ENCODE peak calls at places on chromosomes 12 and 14, in five cellular contexts. One of them, this sample, is unnamed.

GRCh38 chr12:1413930-1414329 is 180.5 kb downstream of the FBXL14 start:
- DNase-seq in SK-N-SH: no peak
- DNase-seq in HepG2: no peak
- DNase-seq in K562: no peak
- DNase-seq in GM12878: no peak
- DNase-seq in this sample: no peak

GRCh38 chr12:132937476-132937875 is 18.6 kb downstream of the ZNF605 start:
- DNase-seq in HepG2: no peak
- DNase-seq in GM12878: no peak
- DNase-seq in SK-N-SH: no peak
- DNase-seq in K562: no peak
- DNase-seq in this sample: no peak

GRCh38 chr12:60197589-60197988 is 601.8 kb downstream of the SLC16A7 start:
- DNase-seq in SK-N-SH: no peak
- DNase-seq in GM12878: no peak
- DNase-seq in K562: no peak
- DNase-seq in HepG2: no peak
- DNase-seq in this sample: no peak

GRCh38 chr12:111201495-111202236 is 167.2 kb downstream of the PHETA1 start:
- DNase-seq in GM12878: no peak
- DNase-seq in K562: no peak
- DNase-seq in SK-N-SH: no peak
- DNase-seq in HepG2: no peak
- DNase-seq in this sample: no peak

GRCh38 chr12:1529862-1530591 is 64.4 kb downstream of the FBXL14 start:
- DNase-seq in HepG2: no peak
- DNase-seq in GM12878: no peak
- DNase-seq in SK-N-SH: peak; percentile 81
- DNase-seq in K562: peak; percentile 40
- DNase-seq in this sample: no peak

GRCh38 chr14:75497191-75497590 is 25.1 kb upstream of the BATF start:
- DNase-seq in HepG2: no peak
- DNase-seq in K562: peak; percentile 18
- DNase-seq in SK-N-SH: no peak
- DNase-seq in GM12878: no peak
- DNase-seq in this sample: no peak

GRCh38 chr12:28340261-28340660 is 150.0 kb downstream of the CCDC91 start:
- DNase-seq in K562: no peak
- DNase-seq in SK-N-SH: no peak
- DNase-seq in GM12878: no peak
- DNase-seq in HepG2: no peak
- DNase-seq in this sample: no peak

GRCh38 chr12:24425601-24425970 is 476.1 kb upstream of the SOX5 start:
- DNase-seq in HepG2: no peak
- DNase-seq in K562: no peak
- DNase-seq in GM12878: no peak
- DNase-seq in SK-N-SH: no peak
- DNase-seq in this sample: no peak

GRCh38 chr12:53825246-53826081 is 73.7 kb upstream of the CISTR start:
- DNase-seq in K562: no peak
- DNase-seq in GM12878: no peak
- DNase-seq in SK-N-SH: no peak
- DNase-seq in HepG2: peak; percentile 99
- DNase-seq in this sample: peak; percentile 96

GRCh38 chr14:24605435-24606190 is 3.9 kb downstream of the GZMH start:
- DNase-seq in GM12878: no peak
- DNase-seq in HepG2: peak; percentile 54
- DNase-seq in SK-N-SH: peak; percentile 48
- DNase-seq in K562: peak; percentile 33
- DNase-seq in this sample: peak; percentile 23

GRCh38 chr12:6096527-6096926 is 27.9 kb downstream of the VWF start:
- DNase-seq in GM12878: no peak
- DNase-seq in K562: no peak
- DNase-seq in SK-N-SH: no peak
- DNase-seq in HepG2: no peak
- DNase-seq in this sample: no peak

GRCh38 chr12:90963946-90964345 is 9.0 kb upstream of the CCER1 start:
- DNase-seq in GM12878: no peak
- DNase-seq in HepG2: no peak
- DNase-seq in SK-N-SH: no peak
- DNase-seq in K562: no peak
- DNase-seq in this sample: no peak

GRCh38 chr12:25830456-25830855 is 128.0 kb upstream of the RASSF8 start:
- DNase-seq in GM12878: no peak
- DNase-seq in K562: no peak
- DNase-seq in SK-N-SH: no peak
- DNase-seq in HepG2: no peak
- DNase-seq in this sample: no peak

GRCh38 chr12:58916891-58917570 is 3.3 kb downstream of the LRIG3 start:
- DNase-seq in K562: no peak
- DNase-seq in SK-N-SH: no peak
- DNase-seq in HepG2: no peak
- DNase-seq in GM12878: no peak
- DNase-seq in this sample: no peak

GRCh38 chr12:75725505-75726120 is 214.2 kb upstream of the KRR1 start:
- DNase-seq in GM12878: no peak
- DNase-seq in SK-N-SH: no peak
- DNase-seq in HepG2: no peak
- DNase-seq in K562: peak; percentile 25
- DNase-seq in this sample: peak; percentile 80

GRCh38 chr14:58628381-58628780 is 9.4 kb upstream of the DACT1 start:
- DNase-seq in GM12878: no peak
- DNase-seq in SK-N-SH: no peak
- DNase-seq in K562: no peak
- DNase-seq in HepG2: no peak
- DNase-seq in this sample: no peak

GRCh38 chr12:101243616-101244015 is 33.6 kb upstream of the SLC5A8 start:
- DNase-seq in GM12878: no peak
- DNase-seq in HepG2: no peak
- DNase-seq in SK-N-SH: no peak
- DNase-seq in K562: no peak
- DNase-seq in this sample: no peak

GRCh38 chr12:106135781-106136180 is 3.0 kb downstream of the NUAK1 start:
- DNase-seq in SK-N-SH: no peak
- DNase-seq in HepG2: no peak
- DNase-seq in GM12878: no peak
- DNase-seq in K562: no peak
- DNase-seq in this sample: peak; percentile 43

GRCh38 chr14:77579760-77580159 is 36.7 kb downstream of the SPTLC2 start:
- DNase-seq in K562: no peak
- DNase-seq in SK-N-SH: no peak
- DNase-seq in GM12878: no peak
- DNase-seq in HepG2: no peak
- DNase-seq in this sample: no peak

GRCh38 chr14:71183856-71184255 is 276.6 kb downstream of the PCNX1 start:
- DNase-seq in HepG2: no peak
- DNase-seq in K562: no peak
- DNase-seq in SK-N-SH: peak; percentile 47
- DNase-seq in GM12878: no peak
- DNase-seq in this sample: no peak

GRCh38 chr12:53664191-53664590 is 11.7 kb downstream of the ATP5MC2 start:
- DNase-seq in GM12878: no peak
- DNase-seq in HepG2: no peak
- DNase-seq in K562: no peak
- DNase-seq in SK-N-SH: no peak
- DNase-seq in this sample: no peak

GRCh38 chr12:31246470-31246850 is 79.5 kb downstream of the SINHCAF start:
- DNase-seq in GM12878: no peak
- DNase-seq in HepG2: no peak
- DNase-seq in SK-N-SH: no peak
- DNase-seq in K562: no peak
- DNase-seq in this sample: no peak

GRCh38 chr14:21136024-21136423 is 19.8 kb downstream of the OR5AU1 start:
- DNase-seq in HepG2: peak; percentile 35
- DNase-seq in GM12878: no peak
- DNase-seq in K562: no peak
- DNase-seq in SK-N-SH: peak; percentile 51
- DNase-seq in this sample: peak; percentile 50

GRCh38 chr14:60349663-60350365 is 100.8 kb downstream of the PPM1A start:
- DNase-seq in SK-N-SH: peak; percentile 45
- DNase-seq in GM12878: no peak
- DNase-seq in HepG2: peak; percentile 21
- DNase-seq in K562: peak; percentile 61
- DNase-seq in this sample: peak; percentile 56

DNA sequence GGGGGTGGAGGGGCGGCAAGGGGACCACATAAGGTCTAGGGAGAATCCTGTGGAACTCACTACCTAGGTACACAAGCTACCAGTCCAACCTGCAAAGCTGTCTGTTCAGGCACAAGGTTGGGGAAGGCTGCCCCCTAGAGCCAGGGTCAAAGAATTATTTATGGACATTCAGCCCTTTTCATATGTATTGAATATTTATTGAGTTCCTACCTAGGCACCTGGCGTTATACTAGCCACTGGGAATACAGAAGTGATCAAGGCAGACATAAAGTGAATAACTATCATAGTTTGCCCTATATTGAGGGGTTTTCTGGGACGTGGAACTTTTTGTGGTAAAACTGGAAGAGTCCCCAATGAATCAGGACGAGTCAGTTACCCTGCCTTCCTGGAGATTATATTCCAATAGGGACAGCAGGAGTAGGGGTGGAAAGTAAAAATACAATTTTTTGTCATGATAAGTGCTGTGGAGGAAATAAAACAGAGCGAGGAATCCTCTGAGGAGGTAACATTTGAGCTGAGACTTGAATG is 5.8 kb upstream of the SLC48A1 start:
- DNase-seq in SK-N-SH: no peak
- DNase-seq in HepG2: peak; percentile 53
- DNase-seq in K562: peak; percentile 79
- DNase-seq in GM12878: no peak
- DNase-seq in this sample: peak; percentile 69
- TF ChIP-seq RAD21 in SK-N-SH: peak; percentile 79
- TF ChIP-seq RAD21 in HepG2: no peak
- TF ChIP-seq RAD21 in K562: peak; percentile 77
- TF ChIP-seq RAD21 in GM12878: peak; percentile 92
- TF ChIP-seq RAD21 in this sample: peak; percentile 70

GRCh38 chr12:128385736-128386135 is 118.8 kb downstream of the TMEM132C start:
- DNase-seq in K562: no peak
- DNase-seq in SK-N-SH: no peak
- DNase-seq in GM12878: no peak
- DNase-seq in HepG2: no peak
- DNase-seq in this sample: no peak

GRCh38 chr12:128382946-128383739 is 116.2 kb downstream of the TMEM132C start:
- DNase-seq in GM12878: no peak
- DNase-seq in HepG2: no peak
- DNase-seq in SK-N-SH: no peak
- DNase-seq in K562: no peak
- DNase-seq in this sample: no peak

GRCh38 chr12:128387811-128388422 is 120.9 kb downstream of the TMEM132C start:
- DNase-seq in K562: peak; percentile 46
- DNase-seq in GM12878: no peak
- DNase-seq in SK-N-SH: peak; percentile 69
- DNase-seq in HepG2: peak; percentile 27
- DNase-seq in this sample: peak; percentile 44

GRCh38 chr12:128388461-128388921 is 121.5 kb downstream of the TMEM132C start:
- DNase-seq in GM12878: no peak
- DNase-seq in HepG2: no peak
- DNase-seq in SK-N-SH: no peak
- DNase-seq in K562: no peak
- DNase-seq in this sample: no peak
- TF ChIP-seq CHD2 in GM12878: no peak
- TF ChIP-seq CHD2 in HepG2: no peak
- TF ChIP-seq CHD2 in SK-N-SH: no peak
- TF ChIP-seq CHD2 in K562: no peak
- TF ChIP-seq CHD2 in this sample: no peak

DNA sequence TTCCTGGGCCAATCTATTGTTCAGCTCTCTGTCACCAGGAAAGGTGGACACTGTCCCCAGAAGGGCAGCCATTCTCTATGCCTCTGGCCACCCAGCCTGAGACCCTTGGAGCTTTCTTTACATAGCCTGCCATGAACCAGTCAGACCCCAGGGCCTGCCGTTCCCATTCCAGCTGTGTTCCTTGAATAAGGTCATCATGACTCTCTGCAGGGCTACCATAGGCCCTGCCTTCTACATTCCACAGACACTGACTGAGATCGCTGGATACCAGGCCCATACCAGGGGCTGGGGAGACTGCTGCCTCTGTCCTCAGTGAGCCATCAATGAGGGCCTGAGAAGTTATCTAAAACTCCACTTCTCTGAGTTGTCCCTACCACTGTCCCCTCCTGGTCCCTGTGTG is 75.5 kb downstream of the SYNE3 start:
- DNase-seq in HepG2: no peak
- DNase-seq in K562: no peak
- DNase-seq in SK-N-SH: peak; percentile 65
- DNase-seq in GM12878: no peak
- DNase-seq in this sample: no peak
- TF ChIP-seq REST in HepG2: no peak
- TF ChIP-seq REST in K562: no peak
- TF ChIP-seq REST in SK-N-SH: no peak
- TF ChIP-seq REST in GM12878: no peak
- TF ChIP-seq REST in this sample: no peak

DNA sequence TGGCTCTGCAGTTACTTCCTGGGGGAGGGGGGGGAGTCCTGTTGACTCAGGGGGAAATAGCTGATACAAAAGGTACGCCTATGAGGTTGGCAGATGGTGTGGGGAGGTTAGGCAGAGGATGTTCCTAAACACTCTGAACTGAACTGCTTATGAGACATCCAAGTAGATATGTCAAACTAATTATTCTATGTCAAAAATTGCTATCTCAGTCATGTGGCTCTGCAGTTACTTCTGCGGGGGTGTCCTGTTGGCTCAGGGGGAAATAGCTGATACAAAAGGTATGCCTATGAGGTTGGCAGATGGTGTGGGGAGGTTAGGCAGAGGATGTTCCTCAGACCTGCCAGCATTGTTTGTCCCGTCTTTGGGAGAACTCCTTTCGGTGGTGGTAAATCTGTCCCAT is 5.1 kb upstream of the VCPKMT start:
- DNase-seq in HepG2: no peak
- DNase-seq in K562: no peak
- DNase-seq in SK-N-SH: no peak
- DNase-seq in GM12878: no peak
- DNase-seq in this sample: no peak
- TF ChIP-seq RAD21 in HepG2: no peak
- TF ChIP-seq RAD21 in K562: no peak
- TF ChIP-seq RAD21 in SK-N-SH: no peak
- TF ChIP-seq RAD21 in GM12878: no peak
- TF ChIP-seq RAD21 in this sample: no peak

GRCh38 chr14:99884834-99885648 is 91.8 kb downstream of the EML1 start:
- DNase-seq in K562: peak; percentile 52
- DNase-seq in HepG2: peak; percentile 52
- DNase-seq in GM12878: peak; percentile 7
- DNase-seq in SK-N-SH: peak; percentile 69
- DNase-seq in this sample: peak; percentile 71
- TF ChIP-seq CHD2 in K562: no peak
- TF ChIP-seq CHD2 in HepG2: no peak
- TF ChIP-seq CHD2 in GM12878: no peak
- TF ChIP-seq CHD2 in SK-N-SH: no peak
- TF ChIP-seq CHD2 in this sample: no peak

This sample was measured in A549.